ENCODE peak calls at places on chromosomes 6 and 20, in eight cellular contexts. W, V, F, U, Z, D, R and J are unnamed samples.

GRCh38 chr6:138001750-138002349 is 105.4 kb downstream of the PERP start:
- DNase-seq in Z (peak), V (peak), W (peak), D (no peak), F (no peak), U (peak), R (peak), J (peak)

GRCh38 chr6:169158182-169158573 is 95.5 kb downstream of the THBS2 start:
- DNase-seq in F (no peak), Z (no peak), W (peak), R (peak), D (no peak), V (no peak), U (peak), J (no peak)

GRCh38 chr6:28774292-28775051 is 149.3 kb downstream of the TRIM27 start:
- DNase-seq in R (no peak), F (no peak), V (no peak), W (no peak), Z (no peak), D (no peak), U (no peak), J (no peak)

GRCh38 chr20:58719971-58720371 is 27.4 kb downstream of the NPEPL1 start:
- DNase-seq in Z (peak), D (peak), F (no peak), R (no peak), W (no peak), U (no peak), V (no peak), J (no peak)

GRCh38 chr20:33995053-33995816 is 1.5 kb downstream of the RALY start:
- DNase-seq in D (no peak), F (no peak), R (no peak), U (no peak), W (no peak), Z (no peak), V (peak), J (no peak)

GRCh38 chr20:53828673-53829085 is 235.0 kb upstream of the ZNF217 start:
- DNase-seq in R (peak), W (no peak), U (no peak), V (peak), Z (no peak), D (no peak), F (no peak), J (no peak)

GRCh38 chr6:149236584-149236983 is 80.9 kb upstream of the TAB2 start:
- DNase-seq in F (no peak), Z (no peak), V (no peak), D (no peak), W (no peak), U (no peak), R (no peak), J (no peak)

GRCh38 chr6:14458669-14459266 is 341.2 kb downstream of the CD83 start:
- DNase-seq in F (no peak), R (peak), U (no peak), D (no peak), Z (peak), W (no peak), V (peak), J (no peak)

GRCh38 chr20:61725966-61726365 is 339.7 kb downstream of the TAF4 start:
- DNase-seq in F (peak), Z (no peak), R (no peak), V (no peak), D (no peak), U (no peak), W (no peak), J (no peak)

GRCh38 chr6:41713161-41713649 is 22.2 kb downstream of the TFEB start:
- DNase-seq in V (peak), Z (peak), U (no peak), F (peak), R (peak), W (peak), D (peak), J (no peak)

GRCh38 chr20:34190679-34191090 is 50.5 kb upstream of the ASIP start:
- DNase-seq in W (peak), F (peak), U (peak), Z (peak), R (peak), D (peak), V (peak), J (peak)

GRCh38 chr6:63573899-63574553 is 1.7 kb downstream of the LOC128125822 start:
- DNase-seq in R (peak), V (no peak), U (peak), Z (peak), W (no peak), F (no peak), D (no peak), J (peak)

GRCh38 chr6:101608724-101609123 is 215.2 kb downstream of the GRIK2 start:
- DNase-seq in D (no peak), F (no peak), U (no peak), R (no peak), Z (no peak), W (no peak), V (no peak), J (no peak)

GRCh38 chr6:133268621-133269020 is 27.5 kb downstream of the EYA4 start:
- DNase-seq in W (no peak), U (no peak), F (no peak), D (no peak), R (no peak), V (no peak), Z (no peak), J (no peak)

GRCh38 chr20:36084356-36084755 is 70.2 kb upstream of the EPB41L1 start:
- DNase-seq in F (no peak), R (no peak), W (no peak), D (no peak), Z (no peak), U (no peak), V (no peak), J (no peak)

GRCh38 chr6:37731888-37732287 is 34.2 kb upstream of the MDGA1 start:
- DNase-seq in Z (peak), D (no peak), R (no peak), U (peak), W (no peak), V (no peak), F (peak), J (peak)

GRCh38 chr6:114707081-114707480 is 364.3 kb upstream of the HS3ST5 start:
- DNase-seq in F (no peak), Z (no peak), D (no peak), U (no peak), V (no peak), R (no peak), W (no peak), J (no peak)

GRCh38 chr6:135851442-135852271 is at the start of gene PDE7B:
- DNase-seq in Z (peak), V (peak), R (peak), D (peak), U (peak), F (peak), W (peak), J (peak)

GRCh38 chr6:104597541-104598050 is 262.1 kb downstream of the HACE1 start:
- DNase-seq in W (no peak), F (no peak), R (no peak), V (no peak), D (no peak), U (no peak), Z (no peak), J (no peak)

GRCh38 chr6:22025468-22026159 is 271.2 kb downstream of the PRL start:
- DNase-seq in W (no peak), U (no peak), D (no peak), Z (no peak), V (peak), F (no peak), R (peak), J (no peak)

GRCh38 chr6:39303425-39304153 is 10.6 kb downstream of the KCNK17 start:
- DNase-seq in U (no peak), F (no peak), Z (no peak), W (no peak), D (no peak), V (no peak), R (no peak), J (no peak)

GRCh38 chr20:57878803-57879424 is 169.1 kb upstream of the PMEPA1 start:
- DNase-seq in V (no peak), U (no peak), R (no peak), D (no peak), Z (no peak), F (no peak), W (no peak), J (no peak)

GRCh38 chr6:37134622-37135191 is 35.2 kb upstream of the PIM1 start:
- DNase-seq in R (peak), W (no peak), Z (peak), U (peak), V (peak), D (no peak), F (no peak), J (peak)

GRCh38 chr6:38370653-38371311 is 268.9 kb downstream of the BTBD9 start:
- DNase-seq in D (no peak), F (no peak), U (no peak), Z (no peak), V (no peak), R (no peak), W (no peak), J (no peak)

GRCh38 chr6:1191141-1191630 is 120.7 kb upstream of the FOXQ1 start:
- DNase-seq in R (no peak), Z (no peak), F (no peak), W (no peak), V (no peak), D (no peak), U (no peak), J (no peak)

GRCh38 chr6:145169726-145170125 is 565.6 kb downstream of the EPM2A start:
- DNase-seq in R (no peak), U (no peak), W (no peak), D (no peak), Z (no peak), V (no peak), F (no peak), J (no peak)

GRCh38 chr6:44131880-44132279 is 4.5 kb downstream of the TMEM63B start:
- DNase-seq in F (no peak), U (no peak), R (no peak), Z (no peak), V (no peak), D (no peak), W (no peak), J (no peak)

GRCh38 chr6:73074175-73074574 is 151.1 kb downstream of the KHDC1L start:
- DNase-seq in R (peak), V (peak), W (no peak), D (no peak), F (no peak), Z (no peak), U (no peak), J (no peak)

GRCh38 chr6:169722362-169723199 is 1.7 kb downstream of the PHF10 start:
- DNase-seq in V (peak), W (peak), U (peak), R (peak), D (peak), Z (peak), F (peak), J (peak)

GRCh38 chr6:17962436-17963031 is 24.9 kb downstream of the KIF13A start:
- DNase-seq in U (no peak), W (peak), V (peak), Z (no peak), F (peak), D (no peak), R (peak), J (no peak)

GRCh38 chr6:42428326-42429041 is 23.2 kb downstream of the TRERF1 start:
- DNase-seq in Z (no peak), D (peak), F (no peak), V (no peak), R (peak), W (peak), U (peak), J (peak)

GRCh38 chr6:32982084-32982701 is 13.8 kb downstream of the BRD2 start:
- DNase-seq in R (no peak), D (no peak), V (no peak), W (no peak), F (no peak), Z (no peak), U (no peak), J (no peak)

GRCh38 chr6:69820018-69820417 is 23.2 kb upstream of the LMBRD1 start:
- DNase-seq in D (no peak), V (no peak), Z (no peak), F (no peak), U (no peak), W (no peak), R (no peak), J (no peak)

GRCh38 chr6:52012582-52012981 is 74.8 kb downstream of the PKHD1 start:
- DNase-seq in D (no peak), V (no peak), R (no peak), Z (no peak), U (no peak), F (no peak), W (no peak), J (no peak)

GRCh38 chr6:52015953-52016352 is 71.5 kb downstream of the PKHD1 start:
- DNase-seq in D (no peak), U (no peak), Z (no peak), F (no peak), V (no peak), R (no peak), W (no peak), J (no peak)

GRCh38 chr6:52014391-52014790 is 73.0 kb downstream of the PKHD1 start:
- DNase-seq in U (no peak), F (no peak), R (no peak), V (no peak), D (no peak), W (no peak), Z (no peak), J (no peak)

GRCh38 chr6:52010145-52010544 is 77.3 kb downstream of the PKHD1 start:
- DNase-seq in F (no peak), U (no peak), V (no peak), W (no peak), Z (no peak), D (no peak), R (no peak), J (no peak)

GRCh38 chr6:52013035-52013434 is 74.4 kb downstream of the PKHD1 start:
- DNase-seq in U (no peak), F (no peak), D (no peak), W (no peak), R (no peak), V (no peak), Z (peak), J (no peak)
- TF ChIP-seq CTCF in U (no peak), F (no peak), D (no peak), W (no peak), R (no peak), V (no peak), Z (no peak), J (no peak)

DNA sequence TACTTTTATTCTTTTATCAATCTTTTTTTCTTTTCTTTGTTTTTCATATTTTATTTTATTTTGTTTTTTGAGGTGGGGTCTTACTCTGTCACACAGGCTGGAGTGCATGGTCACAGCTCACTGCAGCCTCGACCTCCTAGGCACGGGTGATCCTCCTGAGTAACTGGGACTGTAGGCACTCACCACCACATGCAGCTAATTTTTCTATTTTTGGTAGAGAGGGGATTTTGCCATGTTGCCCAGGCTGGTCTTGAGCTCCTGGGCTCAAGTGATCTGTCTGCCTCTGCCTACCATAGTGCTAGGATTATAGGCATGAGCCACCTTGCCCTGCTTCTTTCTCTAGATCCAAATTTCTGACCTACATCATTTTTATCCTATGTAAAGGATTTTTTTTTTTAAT is 153.2 kb downstream of the CDKAL1 start:
- DNase-seq in U (no peak), D (no peak), Z (no peak), F (no peak), W (no peak), V (no peak), R (no peak), J (no peak)
- H3K27ac ChIP-seq in U (no peak), D (no peak), Z (no peak), F (no peak), W (no peak), V (no peak), R (no peak), J (no peak)

GRCh38 chr20:48889155-48889790 is 32.2 kb upstream of the ARFGEF2 start:
- DNase-seq in V (no peak), W (no peak), F (no peak), D (no peak), U (no peak), Z (no peak), R (no peak), J (no peak)
- TF ChIP-seq CTCF in V (no peak), W (no peak), F (no peak), D (no peak), U (no peak), Z (no peak), R (no peak), J (no peak)

DNA sequence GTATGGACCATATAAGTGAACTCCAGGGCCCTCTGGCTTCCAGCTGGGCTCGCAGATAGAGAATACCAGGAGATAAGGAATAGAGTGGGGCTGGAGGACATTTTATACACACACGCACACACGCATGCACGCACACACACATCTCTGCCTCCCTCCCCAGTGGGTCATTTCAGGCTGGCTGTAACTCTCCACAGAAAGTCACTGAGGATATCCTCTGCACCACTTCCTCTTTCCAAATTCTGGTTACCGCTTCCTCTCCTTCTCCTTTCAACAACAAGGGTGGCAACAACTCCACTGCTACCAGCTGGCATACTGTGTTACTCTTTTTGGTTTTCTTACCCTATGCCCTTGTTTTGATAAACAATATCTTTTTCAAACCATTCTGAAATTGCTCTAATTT is 280.2 kb downstream of the COL12A1 start:
- DNase-seq in W (no peak), Z (no peak), V (no peak), U (no peak), D (no peak), R (no peak), F (no peak), J (no peak)
- H3K27ac ChIP-seq in W (no peak), Z (no peak), V (no peak), U (no peak), D (no peak), R (no peak), F (no peak), J (no peak)

DNA sequence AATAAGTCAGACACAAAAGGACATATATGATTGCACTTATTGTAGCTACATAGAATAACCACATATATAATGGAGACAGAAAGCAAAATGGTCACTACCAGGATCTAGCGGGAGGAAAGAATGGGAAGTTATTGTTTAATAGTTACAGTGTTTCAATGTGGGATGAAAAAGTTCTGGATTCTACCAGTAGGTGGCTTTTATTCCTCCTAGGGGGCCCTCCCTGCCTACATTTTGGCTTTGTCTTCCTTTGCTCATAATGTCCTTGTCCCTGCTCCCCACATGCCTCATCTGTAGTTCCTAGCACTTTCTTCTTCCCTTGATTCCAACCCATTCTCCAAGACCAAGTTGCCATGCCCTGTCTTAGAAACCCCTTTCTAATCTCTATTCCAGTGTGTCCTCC is 16.3 kb downstream of the ZNF133 start:
- DNase-seq in W (no peak), F (no peak), Z (no peak), U (no peak), V (no peak), D (no peak), R (no peak), J (no peak)
- TF ChIP-seq CTCF in W (no peak), F (no peak), Z (no peak), U (no peak), V (no peak), D (no peak), R (no peak), J (no peak)

GRCh38 chr6:51477912-51478311 is 609.5 kb downstream of the PKHD1 start:
- DNase-seq in R (no peak), D (no peak), W (no peak), Z (no peak), F (no peak), V (no peak), U (no peak), J (no peak)

GRCh38 chr6:51468704-51469103 is 618.7 kb downstream of the PKHD1 start:
- DNase-seq in V (no peak), R (no peak), W (no peak), U (no peak), D (no peak), F (no peak), Z (no peak), J (no peak)

GRCh38 chr6:51472745-51473483 is 614.5 kb downstream of the PKHD1 start:
- DNase-seq in F (no peak), U (no peak), R (no peak), D (no peak), Z (no peak), V (peak), W (no peak), J (no peak)

GRCh38 chr6:51479296-51479695 is 608.1 kb downstream of the PKHD1 start:
- DNase-seq in D (no peak), R (no peak), F (no peak), W (no peak), Z (no peak), U (no peak), V (no peak), J (no peak)

DNA sequence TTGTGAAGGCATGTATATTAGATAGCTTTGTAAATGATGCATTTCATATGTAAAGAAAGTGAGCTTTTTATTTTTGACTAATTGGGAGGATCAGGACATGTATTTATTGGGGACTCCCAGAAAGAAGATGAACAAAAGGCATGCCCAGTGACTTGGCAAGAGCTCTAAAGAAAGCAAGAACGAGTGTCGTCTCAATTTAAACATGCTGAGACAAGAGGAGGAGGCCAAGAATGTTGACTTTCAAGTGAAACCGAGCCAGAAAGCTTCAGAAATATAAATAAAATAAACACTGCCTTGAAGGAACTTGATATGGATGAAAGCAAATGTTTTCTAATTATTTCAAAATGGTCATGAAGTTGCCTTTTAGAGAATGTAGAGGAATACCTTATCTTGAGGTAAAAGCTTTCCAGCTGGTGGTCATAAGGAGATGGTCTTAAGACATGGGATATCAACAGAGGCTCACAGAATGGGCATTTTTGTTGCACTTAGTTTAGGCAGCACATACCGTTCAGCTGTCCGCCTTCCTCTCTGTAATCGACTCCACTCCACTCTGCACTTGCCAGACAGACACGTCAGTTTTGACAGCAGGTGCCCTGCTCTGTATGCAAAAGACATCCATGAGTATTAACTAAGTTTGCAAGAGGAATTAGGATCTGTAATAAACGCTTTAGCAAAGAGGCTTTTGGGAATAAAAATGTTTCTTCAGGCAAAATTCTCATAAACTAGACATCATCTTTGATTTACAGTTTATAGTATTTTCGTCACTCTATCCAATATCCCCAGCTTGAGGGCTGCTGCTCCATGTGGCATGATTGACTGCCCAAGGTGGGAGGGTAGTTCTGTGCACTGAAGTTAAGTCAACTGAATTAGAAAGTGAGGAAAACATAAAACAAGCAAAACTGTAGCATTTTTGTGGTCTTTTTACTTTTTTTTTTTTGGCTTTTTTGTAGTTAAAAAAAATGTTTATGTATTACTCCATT is 613.1 kb downstream of the PKHD1 start:
- DNase-seq in U (no peak), W (no peak), Z (no peak), V (no peak), F (no peak), D (no peak), R (no peak), J (no peak)
- H3K27ac ChIP-seq in U (no peak), W (no peak), Z (no peak), V (no peak), F (no peak), D (no peak), R (no peak), J (no peak)